ENCODE peak calls at places on chromosomes 13 and 19, in four cellular contexts. One of them, this sample, is unnamed.

GRCh38 chr13:99281811-99282263 is 23.7 kb upstream of the GPR18 start:
- DNase-seq in astrocyte: no peak
- DNase-seq in neural progenitor cell: no peak
- DNase-seq in PC-3: no peak
- DNase-seq in this sample: no peak

GRCh38 chr13:43009506-43009905 is 13.9 kb upstream of the DNAJC15 start:
- DNase-seq in astrocyte: no peak
- DNase-seq in neural progenitor cell: no peak
- DNase-seq in PC-3: no peak
- DNase-seq in this sample: no peak

GRCh38 chr13:98571955-98572662 is 4.8 kb downstream of the STK24 start:
- DNase-seq in astrocyte: peak
- DNase-seq in neural progenitor cell: no peak
- DNase-seq in PC-3: peak
- DNase-seq in this sample: peak

GRCh38 chr19:32735936-32736335 is 16.4 kb downstream of the TDRD12 start:
- DNase-seq in astrocyte: no peak
- DNase-seq in neural progenitor cell: no peak
- DNase-seq in PC-3: no peak
- DNase-seq in this sample: no peak

GRCh38 chr13:83895994-83896580 is 13.8 kb upstream of the SLITRK1 start:
- DNase-seq in astrocyte: peak
- DNase-seq in neural progenitor cell: no peak
- DNase-seq in PC-3: peak
- DNase-seq in this sample: no peak

GRCh38 chr13:113918981-113919646 is 54.8 kb downstream of the C13orf46 start:
- DNase-seq in astrocyte: no peak
- DNase-seq in neural progenitor cell: no peak
- DNase-seq in PC-3: no peak
- DNase-seq in this sample: no peak

GRCh38 chr19:34972163-34972705 is 8.2 kb upstream of the ZNF792 start:
- DNase-seq in astrocyte: no peak
- DNase-seq in neural progenitor cell: no peak
- DNase-seq in PC-3: no peak
- DNase-seq in this sample: no peak

GRCh38 chr13:73870970-73871935 is 263.0 kb downstream of the KLF12 start:
- DNase-seq in astrocyte: peak
- DNase-seq in neural progenitor cell: no peak
- DNase-seq in PC-3: no peak
- DNase-seq in this sample: peak

GRCh38 chr13:101307181-101307701 is 109.1 kb downstream of the NALCN start:
- DNase-seq in astrocyte: peak
- DNase-seq in neural progenitor cell: no peak
- DNase-seq in PC-3: no peak
- DNase-seq in this sample: no peak

GRCh38 chr19:36986601-36987000 is 70.5 kb downstream of the ZNF568 start:
- DNase-seq in astrocyte: no peak
- DNase-seq in neural progenitor cell: no peak
- DNase-seq in PC-3: no peak
- DNase-seq in this sample: no peak

GRCh38 chr13:36377822-36378480 is 31.8 kb upstream of the SPART start:
- DNase-seq in astrocyte: peak
- DNase-seq in neural progenitor cell: no peak
- DNase-seq in PC-3: no peak
- DNase-seq in this sample: peak

DNA sequence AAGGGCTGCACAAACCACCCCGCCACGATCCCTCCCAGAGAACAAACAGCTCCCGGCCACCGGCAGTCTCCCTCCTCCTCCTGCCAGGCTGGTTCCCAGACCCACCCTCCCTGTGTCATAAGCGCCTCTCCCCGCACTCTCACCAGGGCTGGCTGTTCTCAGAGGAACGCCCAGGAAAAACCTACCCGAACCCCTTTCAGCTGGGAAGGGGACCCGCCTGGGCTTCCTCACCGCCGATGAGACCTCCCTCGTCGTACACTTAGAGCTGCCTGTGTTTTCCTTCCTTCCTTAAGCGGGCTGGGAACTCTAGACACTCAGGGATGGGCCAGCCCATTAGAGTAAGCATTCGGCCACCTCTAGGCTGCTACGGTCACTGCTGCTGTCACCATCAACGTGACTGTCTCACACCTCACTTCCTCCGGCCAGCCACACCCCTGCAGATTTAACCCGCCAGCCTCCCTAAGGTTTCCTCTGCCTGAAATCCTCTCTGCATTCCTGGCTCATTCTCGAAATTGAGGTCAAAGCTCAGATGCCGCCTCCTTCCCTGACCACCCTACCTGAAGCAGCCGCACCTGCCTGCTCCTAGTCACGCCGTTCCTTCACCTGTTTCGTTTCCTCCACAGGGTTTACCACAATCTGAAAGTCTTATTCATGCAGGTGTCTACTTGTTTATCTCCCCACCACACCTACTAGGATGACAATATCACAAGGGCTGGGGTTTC is 6.3 kb upstream of the RDH13 start:
- DNase-seq in astrocyte: no peak
- DNase-seq in neural progenitor cell: peak
- DNase-seq in PC-3: peak
- DNase-seq in this sample: peak
- TF ChIP-seq EZH2 in astrocyte: peak
- TF ChIP-seq EZH2 in neural progenitor cell: peak
- TF ChIP-seq EZH2 in PC-3: no peak
- TF ChIP-seq EZH2 in this sample: no peak

DNA sequence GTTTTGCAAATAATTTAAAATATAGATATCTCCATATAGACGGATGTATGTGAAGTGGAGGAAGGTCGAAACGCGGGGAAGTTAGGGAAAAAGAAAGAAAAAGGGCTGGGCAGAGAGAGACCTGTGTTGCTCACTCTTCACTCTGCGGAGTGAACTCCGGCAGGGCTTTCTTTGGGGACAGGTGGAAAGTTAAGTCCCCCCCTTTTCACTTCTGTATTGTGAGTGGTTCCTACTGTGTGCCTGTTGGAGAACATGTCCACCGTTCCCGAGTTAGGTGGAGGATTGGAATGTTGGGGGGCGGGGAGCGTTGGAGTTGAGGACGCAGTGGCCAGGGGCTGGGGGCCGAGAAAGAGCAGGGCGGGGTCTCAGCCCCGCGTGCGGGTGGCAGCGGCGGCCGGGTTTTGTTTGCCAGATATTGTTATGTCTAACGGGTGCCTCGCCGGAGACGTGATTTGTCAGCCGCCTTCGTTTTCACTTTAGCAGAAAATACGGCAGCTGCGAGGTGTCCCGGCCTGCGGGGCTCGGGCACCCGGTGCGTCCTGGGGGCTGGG is 145.0 kb upstream of the ZNF536 start:
- DNase-seq in astrocyte: no peak
- DNase-seq in neural progenitor cell: peak
- DNase-seq in PC-3: no peak
- DNase-seq in this sample: no peak
- H3K4me3 ChIP-seq in astrocyte: peak
- H3K4me3 ChIP-seq in neural progenitor cell: peak
- H3K4me3 ChIP-seq in PC-3: peak
- H3K4me3 ChIP-seq in this sample: peak

DNA sequence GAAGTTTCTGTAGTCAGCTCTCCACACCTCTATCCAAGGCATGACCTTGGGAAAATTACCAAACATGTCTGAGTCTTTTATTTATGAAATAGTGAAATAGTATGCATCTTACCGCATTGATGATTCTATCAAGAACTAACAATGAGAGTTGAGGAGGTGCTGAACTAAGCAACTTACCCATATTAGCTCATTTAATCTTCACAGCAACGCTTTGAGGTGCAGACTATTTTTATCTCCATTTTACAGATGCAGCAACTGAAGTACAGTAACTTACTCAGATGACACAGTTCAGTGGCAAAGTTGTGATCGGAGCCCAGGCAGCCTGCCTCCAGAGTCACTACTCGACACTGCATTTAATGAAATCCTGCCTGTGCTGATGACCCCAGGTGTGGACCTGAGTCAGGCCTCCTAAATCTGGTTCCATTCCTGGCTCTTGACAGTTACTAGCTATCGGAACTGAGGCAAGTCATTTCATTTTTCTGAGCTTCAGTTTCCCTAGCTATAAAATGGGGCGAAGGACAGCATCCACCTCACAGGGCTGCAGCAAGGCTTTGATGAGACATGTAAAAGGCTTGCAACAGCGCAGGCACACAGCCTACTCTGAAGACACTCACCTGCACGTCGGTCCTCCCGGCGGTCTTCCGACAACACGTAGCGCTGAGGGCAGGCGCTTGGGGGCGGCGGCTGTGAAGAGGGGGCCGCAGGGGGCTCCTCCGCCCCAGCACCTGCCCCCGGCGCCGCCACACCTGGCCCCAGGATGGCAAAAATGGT is 1.6 kb downstream of the MYPOP start:
- DNase-seq in astrocyte: no peak
- DNase-seq in neural progenitor cell: no peak
- DNase-seq in PC-3: no peak
- DNase-seq in this sample: no peak
- TF ChIP-seq EZH2 in astrocyte: no peak
- TF ChIP-seq EZH2 in neural progenitor cell: no peak
- TF ChIP-seq EZH2 in PC-3: no peak
- TF ChIP-seq EZH2 in this sample: no peak

GRCh38 chr19:843180-843835 is 2.5 kb downstream of the PRTN3 start:
- DNase-seq in astrocyte: no peak
- DNase-seq in neural progenitor cell: peak
- DNase-seq in PC-3: peak
- DNase-seq in this sample: no peak
- H3K4me3 ChIP-seq in astrocyte: no peak
- H3K4me3 ChIP-seq in neural progenitor cell: peak
- H3K4me3 ChIP-seq in PC-3: peak
- H3K4me3 ChIP-seq in this sample: peak

DNA sequence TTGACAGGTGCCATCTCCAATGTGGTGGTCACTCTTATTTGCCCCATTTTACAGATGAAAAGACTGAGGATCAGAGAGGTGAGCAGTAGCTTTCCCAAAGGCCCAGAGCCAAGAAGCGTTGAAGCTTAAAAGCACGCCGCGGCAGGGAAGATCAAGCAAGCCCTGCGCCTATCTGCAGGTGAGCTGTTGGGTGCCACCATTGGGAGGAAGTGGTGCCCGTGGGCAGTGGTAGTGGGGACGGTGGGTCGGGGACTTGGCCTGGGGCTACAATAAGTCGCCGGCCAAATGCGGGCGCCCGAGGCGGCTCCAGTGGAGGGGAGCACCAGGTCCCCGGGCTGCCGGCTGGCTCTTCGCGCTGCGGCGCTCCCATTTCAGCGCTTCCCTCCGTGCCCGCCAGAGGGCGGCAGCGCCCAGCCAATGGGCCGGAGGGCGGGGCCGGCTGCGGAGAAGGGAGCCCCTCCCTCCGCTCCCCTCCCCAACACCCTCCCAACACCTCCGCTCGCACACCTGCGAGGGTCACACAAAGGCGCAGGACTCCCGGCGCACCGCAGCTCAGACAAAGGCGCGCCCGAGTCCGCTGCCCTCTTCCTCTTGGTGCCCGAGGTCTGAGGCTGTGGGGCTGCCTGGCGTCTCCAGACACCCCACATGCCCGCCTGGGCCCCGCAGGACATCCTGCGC is 744 bp upstream of the POU2F2 start:
- DNase-seq in astrocyte: no peak
- DNase-seq in neural progenitor cell: peak
- DNase-seq in PC-3: peak
- DNase-seq in this sample: peak
- TF ChIP-seq EZH2 in astrocyte: no peak
- TF ChIP-seq EZH2 in neural progenitor cell: peak
- TF ChIP-seq EZH2 in PC-3: no peak
- TF ChIP-seq EZH2 in this sample: no peak

GRCh38 chr19:4318460-4318859 is 14.1 kb downstream of the FSD1 start:
- DNase-seq in astrocyte: no peak
- DNase-seq in neural progenitor cell: no peak
- DNase-seq in PC-3: no peak
- DNase-seq in this sample: no peak

GRCh38 chr19:4316940-4317339 is 12.5 kb downstream of the FSD1 start:
- DNase-seq in astrocyte: no peak
- DNase-seq in neural progenitor cell: no peak
- DNase-seq in PC-3: no peak
- DNase-seq in this sample: no peak

GRCh38 chr19:4320419-4320818 is 16.0 kb downstream of the FSD1 start:
- DNase-seq in astrocyte: no peak
- DNase-seq in neural progenitor cell: no peak
- DNase-seq in PC-3: no peak
- DNase-seq in this sample: no peak

GRCh38 chr19:4322942-4323665 is 15.5 kb downstream of the STAP2 start:
- DNase-seq in astrocyte: no peak
- DNase-seq in neural progenitor cell: no peak
- DNase-seq in PC-3: no peak
- DNase-seq in this sample: no peak

GRCh38 chr19:4319067-4319718 is 14.8 kb downstream of the FSD1 start:
- DNase-seq in astrocyte: no peak
- DNase-seq in neural progenitor cell: no peak
- DNase-seq in PC-3: no peak
- DNase-seq in this sample: no peak
- H3K4me3 ChIP-seq in astrocyte: no peak
- H3K4me3 ChIP-seq in neural progenitor cell: no peak
- H3K4me3 ChIP-seq in PC-3: no peak
- H3K4me3 ChIP-seq in this sample: no peak

GRCh38 chr19:55082023-55082851 is 6.6 kb downstream of the EPS8L1 start:
- DNase-seq in astrocyte: no peak
- DNase-seq in neural progenitor cell: peak
- DNase-seq in PC-3: peak
- DNase-seq in this sample: peak
- TF ChIP-seq EZH2 in astrocyte: peak
- TF ChIP-seq EZH2 in neural progenitor cell: peak
- TF ChIP-seq EZH2 in PC-3: no peak
- TF ChIP-seq EZH2 in this sample: no peak

GRCh38 chr13:20833900-20834679 is 60.3 kb upstream of the EEF1AKMT1 start:
- DNase-seq in astrocyte: no peak
- DNase-seq in neural progenitor cell: no peak
- DNase-seq in PC-3: no peak
- DNase-seq in this sample: no peak

GRCh38 chr13:20828540-20829364 is 55.0 kb upstream of the EEF1AKMT1 start:
- DNase-seq in astrocyte: no peak
- DNase-seq in neural progenitor cell: peak
- DNase-seq in PC-3: peak
- DNase-seq in this sample: peak

GRCh38 chr13:20831933-20832332 is 58.2 kb upstream of the EEF1AKMT1 start:
- DNase-seq in astrocyte: no peak
- DNase-seq in neural progenitor cell: no peak
- DNase-seq in PC-3: no peak
- DNase-seq in this sample: no peak

GRCh38 chr13:20831254-20831653 is 57.5 kb upstream of the EEF1AKMT1 start:
- DNase-seq in astrocyte: no peak
- DNase-seq in neural progenitor cell: no peak
- DNase-seq in PC-3: peak
- DNase-seq in this sample: no peak

DNA sequence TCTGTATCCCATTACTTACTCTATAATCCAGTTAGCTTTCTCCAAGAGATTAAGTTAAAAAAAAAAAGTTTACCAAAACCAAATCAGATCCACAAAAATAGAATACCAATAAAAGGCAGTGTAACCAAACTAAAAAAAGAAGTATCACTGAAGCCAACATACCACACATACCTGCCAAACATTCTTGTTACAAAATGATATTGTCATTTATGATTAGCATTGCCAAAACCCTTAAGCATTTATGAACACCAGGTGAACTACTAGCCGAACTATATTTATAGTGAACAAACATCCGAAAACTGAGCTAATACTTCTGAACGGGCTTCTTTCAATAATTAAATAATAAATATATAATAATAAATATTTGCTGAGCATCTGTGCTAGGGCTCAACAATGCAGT is 59.1 kb upstream of the EEF1AKMT1 start:
- DNase-seq in astrocyte: no peak
- DNase-seq in neural progenitor cell: no peak
- DNase-seq in PC-3: no peak
- DNase-seq in this sample: no peak
- H3K4me3 ChIP-seq in astrocyte: no peak
- H3K4me3 ChIP-seq in neural progenitor cell: no peak
- H3K4me3 ChIP-seq in PC-3: no peak
- H3K4me3 ChIP-seq in this sample: no peak